ENCODE peak calls at places on chromosomes 4 and X, in four cellular contexts. D, F, C and A are unnamed samples.
A peak's percentile ranks its signal among the peaks of the same experiment; 100 is the strongest.

GRCh38 chrX:13398073-13398823 is 78.4 kb upstream of the ATXN3L start:
- DNase-seq in F (no peak), D (peak; percentile 33), C (peak; percentile 15), A (no peak)

GRCh38 chr4:122810669-122811068 is 16.0 kb upstream of the FGF2 start:
- DNase-seq in F (no peak), C (no peak), D (no peak), A (no peak)

GRCh38 chr4:79211490-79211889 is 114.4 kb downstream of the NAA11 start:
- DNase-seq in F (no peak), C (no peak), D (no peak), A (no peak)

GRCh38 chr4:149896428-149896827 is 80.8 kb upstream of the IQCM start:
- DNase-seq in C (no peak), F (no peak), D (no peak), A (no peak)

GRCh38 chr4:173516621-173517612 is 13.1 kb downstream of the HAND2 start:
- DNase-seq in F (no peak), D (no peak), C (no peak), A (peak; percentile 70)

GRCh38 chr4:4386736-4387392 is at the start of gene NSG1:
- DNase-seq in F (no peak), C (peak; percentile 45), D (no peak), A (no peak)

GRCh38 chrX:140697618-140698017 is 11.9 kb upstream of the LINC00632 start:
- DNase-seq in D (no peak), C (no peak), F (no peak), A (no peak)

GRCh38 chr4:69881173-69881773 is 21.3 kb upstream of the SULT1E1 start:
- DNase-seq in C (peak; percentile 10), D (no peak), F (no peak), A (peak; percentile 10)

GRCh38 chr4:179867300-179867878 is 2375.8 kb upstream of the TENM3 start:
- DNase-seq in D (peak; percentile 79), C (peak; percentile 8), F (peak; percentile 16), A (peak; percentile 56)

GRCh38 chrX:21926116-21926515 is 14.4 kb upstream of the SMS start:
- DNase-seq in C (no peak), F (no peak), D (no peak), A (no peak)

GRCh38 chrX:21930986-21931385 is 9.5 kb upstream of the SMS start:
- DNase-seq in D (no peak), F (no peak), C (no peak), A (no peak)

GRCh38 chrX:21929209-21929608 is 11.3 kb upstream of the SMS start:
- DNase-seq in D (no peak), F (no peak), C (no peak), A (no peak)

GRCh38 chrX:21932277-21932996 is 8.1 kb upstream of the SMS start:
- DNase-seq in C (no peak), F (no peak), D (no peak), A (no peak)

DNA sequence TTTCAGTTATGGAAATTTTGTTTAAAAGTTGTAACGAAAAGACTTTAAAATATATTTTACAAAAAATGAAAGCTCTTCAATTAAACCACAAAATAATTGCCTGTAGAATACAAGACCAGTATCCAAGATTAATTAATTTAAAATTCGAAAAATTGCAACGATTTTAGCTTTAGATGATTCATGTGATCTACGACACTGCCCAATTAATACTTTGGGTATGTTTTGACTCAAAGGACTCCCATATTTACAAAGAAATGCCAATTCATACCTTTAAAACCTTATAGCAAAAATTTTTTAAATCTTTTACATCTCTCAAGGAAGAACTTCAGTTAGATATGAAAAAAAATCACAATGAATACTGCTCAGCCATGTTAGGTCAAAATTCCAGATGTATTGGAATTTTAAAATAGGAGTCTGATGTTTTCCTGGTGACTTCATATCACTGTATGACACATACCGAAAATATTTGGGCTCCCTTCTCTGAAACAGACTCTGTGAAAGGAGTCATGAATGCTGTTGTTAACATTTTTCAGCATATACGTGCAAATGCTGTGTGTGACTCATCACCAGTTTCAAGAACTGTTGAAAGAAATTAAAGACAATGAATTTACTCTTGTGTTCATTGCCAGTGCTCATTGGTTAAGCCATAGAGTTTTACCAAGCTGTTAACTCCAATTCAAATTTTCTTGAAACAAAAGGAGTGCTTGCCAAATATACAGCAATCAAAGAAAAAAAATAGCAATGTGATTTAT is 13.8 kb upstream of the SMS start:
- DNase-seq in F (no peak), C (no peak), D (no peak), A (no peak)
- TF ChIP-seq TAF1 in F (no peak), C (no peak), D (no peak), A (no peak)

GRCh38 chr4:135372131-135372530 is 1170.5 kb upstream of the PABPC4L start:
- DNase-seq in D (no peak), C (no peak), F (no peak), A (no peak)
- TF ChIP-seq NRF1 in D (no peak), C (no peak), F (no peak), A (no peak)

GRCh38 chr4:118327554-118328241 is 25.1 kb downstream of the PRSS12 start:
- DNase-seq in D (no peak), C (no peak), F (no peak), A (peak; percentile 22)
- TF ChIP-seq TAF1 in D (no peak), C (no peak), F (no peak), A (no peak)

GRCh38 chr4:148437439-148437838 is 4.8 kb downstream of the NR3C2 start:
- DNase-seq in C (no peak), F (no peak), D (no peak), A (no peak)

GRCh38 chr4:148431401-148431800 is 10.8 kb downstream of the NR3C2 start:
- DNase-seq in D (no peak), C (no peak), F (no peak), A (peak; percentile 10)

GRCh38 chr4:148435654-148436406 is 6.4 kb downstream of the NR3C2 start:
- DNase-seq in C (no peak), D (no peak), F (no peak), A (no peak)

GRCh38 chr4:148436512-148436911 is 5.7 kb downstream of the NR3C2 start:
- DNase-seq in D (no peak), C (no peak), F (no peak), A (no peak)

DNA sequence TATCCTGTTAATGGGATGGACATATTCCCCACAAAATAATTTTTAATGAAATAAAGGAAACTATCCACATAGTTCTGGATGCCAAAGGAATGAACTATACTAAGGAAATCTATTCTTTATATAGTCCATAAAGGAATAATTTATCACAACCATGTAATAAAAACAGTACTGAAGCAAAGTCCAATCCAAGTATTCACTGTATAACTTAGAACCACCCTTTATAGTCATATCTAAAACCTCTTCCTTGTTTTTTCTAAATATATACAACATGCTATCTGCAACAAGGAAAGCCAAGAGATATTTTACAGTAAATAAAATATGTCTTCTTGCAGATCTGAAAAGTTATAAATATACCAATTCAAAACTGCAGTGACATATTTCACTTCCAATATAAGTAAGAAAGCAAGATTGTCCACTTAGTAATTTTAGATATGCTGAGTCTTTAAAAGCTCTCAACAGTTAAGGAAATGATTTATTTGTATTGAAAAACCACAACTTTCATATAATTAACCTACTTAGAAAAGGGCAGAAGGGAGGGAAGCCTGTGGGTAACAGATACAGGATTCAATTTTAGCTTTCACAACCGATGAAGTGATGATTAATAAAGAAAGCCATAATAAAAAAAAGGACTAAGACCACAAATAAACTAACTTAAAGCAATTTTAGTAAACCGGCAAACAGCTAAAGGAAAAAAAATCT is 8.0 kb downstream of the NR3C2 start:
- DNase-seq in C (no peak), D (no peak), F (no peak), A (no peak)
- TF ChIP-seq NRF1 in C (no peak), D (no peak), F (no peak), A (no peak)

GRCh38 chr4:87803421-87803820 is 4.1 kb downstream of the IBSP start:
- DNase-seq in F (no peak), C (no peak), D (no peak), A (no peak)

GRCh38 chr4:87802858-87803257 is 3.5 kb downstream of the IBSP start:
- DNase-seq in C (no peak), D (no peak), F (no peak), A (no peak)

GRCh38 chr4:87804871-87805270 is 5.5 kb downstream of the IBSP start:
- DNase-seq in C (no peak), D (no peak), F (no peak), A (no peak)

GRCh38 chr4:87799254-87799653 is at the start of gene IBSP:
- DNase-seq in D (no peak), C (no peak), F (no peak), A (no peak)
- TF ChIP-seq TAF1 in D (no peak), C (no peak), F (no peak), A (no peak)

GRCh38 chrX:150856785-150857184 is 41.7 kb downstream of the CD99L2 start:
- DNase-seq in C (no peak), F (no peak), D (no peak), A (no peak)

GRCh38 chrX:150849996-150850720 is 48.3 kb downstream of the CD99L2 start:
- DNase-seq in D (no peak), F (no peak), C (no peak), A (no peak)

GRCh38 chrX:150856101-150856500 is 42.4 kb downstream of the CD99L2 start:
- DNase-seq in C (no peak), F (no peak), D (no peak), A (no peak)

GRCh38 chrX:150857453-150857852 is 41.0 kb downstream of the CD99L2 start:
- DNase-seq in C (no peak), D (no peak), F (no peak), A (no peak)

GRCh38 chrX:150854856-150855255 is 43.6 kb downstream of the CD99L2 start:
- DNase-seq in D (no peak), C (no peak), F (no peak), A (no peak)
- TF ChIP-seq NRF1 in D (no peak), C (no peak), F (no peak), A (no peak)

GRCh38 chr4:84482564-84483563 is 16.2 kb downstream of the NKX6-1 start:
- DNase-seq in C (no peak), F (no peak), D (no peak), A (peak; percentile 44)
- TF ChIP-seq TAF1 in C (no peak), F (no peak), D (peak; percentile 6), A (no peak)